ENCODE peak calls at places on chromosomes 6 and 20, in seven cellular contexts. Z is substantia nigra, U is OCI-LY7, A is testis, R is psoas muscle, K is SK-N-SH, B is cardiac muscle cell. S is an unnamed sample.

GRCh38 chr6:54681987-54682386 is 164.6 kb upstream of the FAM83B start:
- DNase-seq in R (no peak), K (no peak), Z (no peak), U (no peak), B (no peak), A (no peak), S (no peak)

GRCh38 chr6:149363154-149363553 is 36.9 kb upstream of the SUMO4 start:
- DNase-seq in K (no peak), U (no peak), Z (no peak), A (no peak), B (no peak), R (no peak), S (no peak)

GRCh38 chr6:148869589-148869988 is 122.8 kb downstream of the UST start:
- DNase-seq in K (no peak), U (no peak), Z (no peak), B (no peak), R (no peak), A (no peak), S (no peak)

GRCh38 chr6:10720229-10720959 is 2.5 kb upstream of the TMEM14C start:
- DNase-seq in U (no peak), Z (peak), K (peak), B (no peak), A (peak), R (peak), S (peak)

GRCh38 chr6:13877116-13877515 is 47.6 kb upstream of the RNF182 start:
- DNase-seq in B (no peak), U (no peak), Z (no peak), R (no peak), K (no peak), A (no peak), S (no peak)

GRCh38 chr6:73752943-73753342 is 56.9 kb downstream of the CD109 start:
- DNase-seq in R (no peak), A (no peak), K (no peak), Z (no peak), U (no peak), B (no peak), S (no peak)

GRCh38 chr6:150456902-150457643 is 88.3 kb downstream of the IYD start:
- DNase-seq in B (no peak), R (no peak), Z (no peak), K (no peak), A (no peak), U (no peak), S (no peak)

GRCh38 chr6:49720372-49720771 is 7.0 kb upstream of the CRISP2 start:
- DNase-seq in A (no peak), B (no peak), K (no peak), R (no peak), U (no peak), Z (no peak), S (no peak)

GRCh38 chr6:168214586-168215104 is 104.9 kb downstream of the DACT2 start:
- DNase-seq in R (no peak), A (no peak), B (no peak), U (no peak), K (no peak), Z (no peak), S (no peak)

GRCh38 chr20:32356935-32357868 is 929 bp upstream of the ASXL1 start:
- DNase-seq in B (peak), R (no peak), K (peak), A (peak), Z (no peak), U (no peak), S (no peak)

GRCh38 chr6:15752820-15753219 is 90.0 kb upstream of the DTNBP1 start:
- DNase-seq in B (peak), U (no peak), Z (no peak), A (peak), R (no peak), K (no peak), S (no peak)

GRCh38 chr6:90078513-90079289 is 184.4 kb downstream of the GJA10 start:
- DNase-seq in R (no peak), K (no peak), A (no peak), U (no peak), Z (no peak), B (no peak), S (peak)

GRCh38 chr6:70124882-70125535 is 177.9 kb downstream of the COL9A1 start:
- DNase-seq in U (no peak), B (no peak), A (no peak), R (no peak), K (no peak), Z (no peak), S (no peak)

GRCh38 chr6:11926594-11927407 is 85.3 kb upstream of the HIVEP1 start:
- DNase-seq in K (no peak), B (no peak), U (no peak), A (no peak), Z (no peak), R (no peak), S (no peak)

GRCh38 chr20:4227085-4227821 is 211.9 kb upstream of the RNF24 start:
- DNase-seq in A (peak), U (peak), R (no peak), B (no peak), Z (no peak), K (no peak), S (no peak)

GRCh38 chr6:134436281-134436815 is 118.4 kb upstream of the SGK1 start:
- DNase-seq in R (peak), A (no peak), B (no peak), U (peak), Z (peak), K (no peak), S (no peak)

GRCh38 chr6:168332020-168332419 is 12.4 kb upstream of the DACT2 start:
- DNase-seq in R (no peak), A (no peak), Z (no peak), U (no peak), K (no peak), B (no peak), S (no peak)

GRCh38 chr20:16801919-16802651 is 53.9 kb downstream of the OTOR start:
- DNase-seq in Z (peak), B (peak), R (peak), U (peak), A (peak), K (peak), S (peak)

GRCh38 chr6:128538763-128539162 is 18.4 kb upstream of the PTPRK start:
- DNase-seq in A (no peak), R (no peak), U (no peak), B (no peak), K (no peak), Z (no peak), S (no peak)

GRCh38 chr6:87944541-87944954 is 103.1 kb upstream of the SPACA1 start:
- DNase-seq in A (peak), R (peak), B (peak), U (peak), Z (peak), K (peak), S (no peak)

GRCh38 chr6:157339432-157339831 is 16.1 kb upstream of the TMEM242 start:
- DNase-seq in Z (no peak), B (no peak), R (no peak), U (no peak), A (no peak), K (no peak), S (no peak)

GRCh38 chr20:38195521-38195920 is 30.5 kb upstream of the TGM2 start:
- DNase-seq in U (no peak), K (no peak), R (no peak), B (no peak), Z (no peak), A (no peak), S (no peak)

GRCh38 chr6:25100288-25100687 is 164.5 kb upstream of the RIPOR2 start:
- DNase-seq in B (no peak), U (no peak), K (no peak), Z (no peak), R (no peak), A (no peak), S (no peak)

GRCh38 chr20:20084296-20084752 is 32.0 kb downstream of the CFAP61 start:
- DNase-seq in R (peak), Z (no peak), A (no peak), U (no peak), K (no peak), B (no peak), S (no peak)

GRCh38 chr20:35091808-35092523 is 641 bp downstream of the TRPC4AP start:
- DNase-seq in U (peak), B (peak), A (peak), K (peak), Z (no peak), R (no peak), S (peak)

GRCh38 chr6:146917979-146918378 is 286.2 kb upstream of the STXBP5 start:
- DNase-seq in A (no peak), R (no peak), U (no peak), K (no peak), Z (no peak), B (no peak), S (no peak)

GRCh38 chr20:2578430-2579192 is 42.2 kb downstream of the TMC2 start:
- DNase-seq in K (no peak), B (peak), R (no peak), U (no peak), A (peak), Z (no peak), S (no peak)

GRCh38 chr20:16205505-16205904 is 367.7 kb downstream of the KIF16B start:
- DNase-seq in R (no peak), B (no peak), U (no peak), A (no peak), Z (no peak), K (no peak), S (no peak)

GRCh38 chr20:17678295-17678694 is 3.7 kb downstream of the RRBP1 start:
- DNase-seq in B (no peak), K (no peak), R (no peak), U (no peak), A (no peak), Z (no peak), S (no peak)

GRCh38 chr20:56222201-56222600 is 26.3 kb upstream of the MC3R start:
- DNase-seq in A (no peak), Z (no peak), R (no peak), K (no peak), U (no peak), B (no peak), S (no peak)

GRCh38 chr6:31901415-31901952 is 402 bp downstream of the ZBTB12 start:
- DNase-seq in U (peak), B (peak), Z (peak), A (peak), K (peak), R (peak), S (peak)

GRCh38 chr20:10970109-10970508 is 296.3 kb upstream of the JAG1 start:
- DNase-seq in U (no peak), K (no peak), A (no peak), Z (no peak), B (no peak), R (no peak), S (no peak)

GRCh38 chr6:144657691-144658090 is 372.6 kb downstream of the UTRN start:
- DNase-seq in R (no peak), Z (no peak), K (no peak), U (no peak), A (no peak), B (no peak), S (no peak)

GRCh38 chr6:111997078-111997862 is 56.6 kb upstream of the CCN6 start:
- DNase-seq in K (peak), R (peak), U (peak), B (peak), A (peak), Z (peak), S (peak)

GRCh38 chr6:44682987-44683779 is 295.7 kb downstream of the CDC5L start:
- DNase-seq in R (no peak), A (no peak), K (no peak), Z (no peak), B (no peak), U (no peak), S (no peak)

GRCh38 chr20:31570735-31571617 is 34.1 kb upstream of the ID1 start:
- DNase-seq in K (peak), B (no peak), U (no peak), A (no peak), Z (peak), R (no peak), S (no peak)

GRCh38 chr6:38214159-38214558 is 394.6 kb downstream of the ZFAND3 start:
- DNase-seq in U (no peak), Z (no peak), R (no peak), A (no peak), B (no peak), K (no peak), S (no peak)

GRCh38 chr20:63344616-63345327 is 16.4 kb downstream of the CHRNA4 start:
- DNase-seq in K (peak), R (peak), Z (no peak), A (no peak), U (no peak), B (no peak), S (no peak)

DNA sequence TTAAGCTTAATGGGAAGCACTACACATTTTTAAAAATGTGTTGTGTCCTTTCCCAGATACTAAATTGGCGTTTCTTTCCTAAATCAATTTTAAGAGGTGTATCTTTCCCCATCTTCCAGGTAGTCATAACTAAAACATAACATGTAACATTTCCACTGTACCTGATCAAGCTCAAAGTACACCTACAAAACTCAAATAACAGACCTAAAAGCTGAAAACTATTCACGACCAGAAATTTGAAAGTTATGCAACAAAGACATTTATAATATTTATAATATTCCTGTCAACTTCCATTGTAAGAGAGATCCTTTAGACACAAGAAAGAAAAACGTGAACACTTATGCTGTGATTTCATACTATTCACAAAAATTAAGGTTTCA is 3.5 kb downstream of the STAU1 start:
- DNase-seq in U (no peak), B (no peak), A (no peak), Z (no peak), R (no peak), K (no peak), S (no peak)
- H3K27ac ChIP-seq in U (no peak), B (no peak), A (no peak), Z (no peak), R (no peak), K (no peak), S (no peak)

GRCh38 chr6:18424201-18424600 is 37.1 kb downstream of the RNF144B start:
- DNase-seq in A (no peak), R (no peak), B (peak), Z (no peak), U (no peak), K (no peak), S (no peak)
- H3K27ac ChIP-seq in A (no peak), R (peak), B (no peak), Z (no peak), U (no peak), K (no peak), S (no peak)

DNA sequence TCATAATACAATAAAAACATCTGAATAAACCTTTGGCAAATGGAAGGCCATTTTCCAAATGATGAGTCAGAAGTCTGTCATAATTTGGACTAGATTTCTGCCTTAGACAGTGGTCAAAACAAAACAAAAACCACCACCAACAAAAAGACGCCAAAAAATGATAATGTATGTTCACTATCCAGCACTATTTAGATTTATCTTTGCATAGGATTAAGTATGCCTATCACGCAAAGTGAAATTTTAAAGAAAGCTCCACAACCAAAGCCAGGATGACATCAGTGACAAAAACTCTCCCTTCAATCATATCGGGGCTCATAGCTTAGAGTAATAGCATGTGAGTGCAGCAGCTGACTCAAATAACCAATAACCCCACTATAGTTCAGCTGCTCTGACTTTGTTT is 201.9 kb downstream of the MOXD1 start:
- DNase-seq in Z (no peak), U (no peak), A (no peak), K (no peak), R (no peak), B (no peak), S (no peak)
- H3K27ac ChIP-seq in Z (no peak), U (no peak), A (no peak), K (no peak), R (peak), B (no peak), S (no peak)

GRCh38 chr20:36808317-36809257 is 35.0 kb upstream of the DSN1 start:
- DNase-seq in R (peak), A (peak), K (peak), Z (peak), B (peak), U (peak), S (peak)
- H3K27ac ChIP-seq in R (no peak), A (no peak), K (no peak), Z (no peak), B (no peak), U (no peak), S (no peak)

DNA sequence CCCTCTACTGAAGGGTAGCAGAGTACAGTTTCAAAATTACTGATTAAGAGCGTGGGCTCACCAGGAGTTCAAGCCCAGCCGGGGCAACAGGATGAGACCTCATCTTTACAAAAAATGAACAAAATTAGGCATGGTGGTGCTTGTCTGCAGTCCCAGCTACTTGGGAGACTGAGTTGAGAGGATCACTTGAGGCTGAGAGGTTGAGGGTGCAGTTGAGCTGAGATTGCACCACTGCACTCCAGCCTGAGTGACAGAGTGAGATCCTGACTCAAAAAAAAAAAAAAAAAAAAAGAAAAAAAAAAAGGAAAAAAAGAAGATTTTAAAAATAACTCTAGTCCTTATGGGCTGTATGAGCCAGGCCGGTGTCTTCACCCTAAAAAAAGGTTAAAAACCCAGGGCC is 18.7 kb downstream of the PABPC1L start:
- DNase-seq in R (no peak), B (no peak), A (no peak), Z (no peak), U (no peak), K (no peak), S (no peak)
- H3K27ac ChIP-seq in R (no peak), B (no peak), A (no peak), Z (no peak), U (no peak), K (no peak), S (no peak)